ENCODE peak calls at places on chromosomes 7 and 10, in five cellular contexts. W is heart left ventricle, I is A549, Y is AG04450, R is body of pancreas. F is an unnamed sample. For H3K9me3, the result is how much of the 10 kb centered on the place peaks cover.

GRCh38 chr7:84877943-84878595 is 308.8 kb downstream of the SEMA3D start:
- DNase-seq in W (no peak), I (no peak), Y (no peak), R (no peak), F (no peak)

GRCh38 chr10:35341521-35341920 is 5.2 kb downstream of the CCNY start:
- DNase-seq in W (no peak), I (no peak), Y (no peak), R (no peak), F (no peak)

GRCh38 chr7:18859331-18859730 is 258.1 kb downstream of the TWIST1 start:
- DNase-seq in W (no peak), I (no peak), Y (no peak), R (no peak), F (no peak)

GRCh38 chr7:37516610-37517108 is 68.0 kb upstream of the ELMO1 start:
- DNase-seq in W (no peak), I (no peak), Y (no peak), R (no peak), F (no peak)

GRCh38 chr10:132281915-132282666 is 25.7 kb downstream of the STK32C start:
- DNase-seq in W (peak), I (no peak), Y (no peak), R (no peak), F (no peak)

GRCh38 chr10:63520463-63521388 is 475 bp upstream of the REEP3 start:
- DNase-seq in W (peak), I (peak), Y (no peak), R (peak), F (peak)

GRCh38 chr10:91389636-91390512 is 20.3 kb upstream of the HECTD2 start:
- DNase-seq in W (no peak), I (peak), Y (no peak), R (no peak), F (no peak)

GRCh38 chr7:138952791-138953190 is 28.4 kb downstream of the KIAA1549 start:
- DNase-seq in W (no peak), I (no peak), Y (no peak), R (no peak), F (no peak)

GRCh38 chr7:105003275-105003674 is 10.7 kb upstream of the KMT2E start:
- DNase-seq in W (no peak), I (peak), Y (no peak), R (no peak), F (no peak)

GRCh38 chr10:76319666-76320065 is 888.2 kb downstream of the LRMDA start:
- DNase-seq in W (no peak), I (no peak), Y (no peak), R (no peak), F (no peak)

GRCh38 chr10:29470355-29470705 is 164.4 kb downstream of the SVIL start:
- DNase-seq in W (no peak), I (peak), Y (no peak), R (no peak), F (no peak)

GRCh38 chr10:15451137-15452094 is 80.3 kb upstream of the FAM171A1 start:
- DNase-seq in W (no peak), I (no peak), Y (no peak), R (no peak), F (no peak)

GRCh38 chr7:135808206-135808605 is 59.6 kb upstream of the FAM180A start:
- DNase-seq in W (no peak), I (no peak), Y (no peak), R (no peak), F (no peak)

GRCh38 chr10:117950408-117950807 is 96.3 kb downstream of the RAB11FIP2 start:
- DNase-seq in W (no peak), I (no peak), Y (no peak), R (no peak), F (no peak)

GRCh38 chr7:98040626-98041025 is 50.6 kb upstream of the OCM2 start:
- DNase-seq in W (no peak), I (no peak), Y (no peak), R (no peak), F (no peak)

GRCh38 chr10:100805543-100806355 is 60.4 kb downstream of the PAX2 start:
- DNase-seq in W (no peak), I (no peak), Y (no peak), R (no peak), F (no peak)

GRCh38 chr7:69434350-69434749 is 163.9 kb upstream of the AUTS2 start:
- DNase-seq in W (no peak), I (no peak), Y (no peak), R (no peak), F (no peak)

GRCh38 chr10:110514848-110515247 is 17.1 kb downstream of the DUSP5 start:
- DNase-seq in W (no peak), I (no peak), Y (no peak), R (no peak), F (no peak)

GRCh38 chr10:126156545-126156944 is 231.7 kb downstream of the ADAM12 start:
- DNase-seq in W (no peak), I (no peak), Y (no peak), R (no peak), F (no peak)

DNA sequence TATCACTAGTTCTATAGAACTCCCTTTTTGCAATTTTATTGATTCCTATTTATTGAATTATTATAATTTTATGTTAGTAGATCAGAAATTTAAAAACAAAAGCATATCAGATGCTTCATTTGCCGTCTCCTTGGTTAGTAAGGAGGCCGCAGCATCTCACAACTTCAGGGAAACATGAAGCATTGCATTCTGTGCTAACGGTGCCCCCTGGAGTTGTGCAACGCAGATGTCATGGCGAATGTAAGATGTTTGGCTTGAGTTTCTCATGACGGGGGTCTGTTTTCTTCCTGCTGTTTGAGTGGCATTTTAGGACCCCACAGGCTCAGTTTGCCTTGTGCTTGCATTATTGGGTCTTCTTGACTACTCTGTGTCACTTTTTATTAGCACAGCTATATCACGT is 124.8 kb downstream of the CNNM2 start:
- DNase-seq in W (no peak), I (peak), Y (no peak), R (no peak), F (no peak)
- H3K27ac ChIP-seq in W (no peak), I (no peak), Y (no peak), R (no peak), F (no peak)

DNA sequence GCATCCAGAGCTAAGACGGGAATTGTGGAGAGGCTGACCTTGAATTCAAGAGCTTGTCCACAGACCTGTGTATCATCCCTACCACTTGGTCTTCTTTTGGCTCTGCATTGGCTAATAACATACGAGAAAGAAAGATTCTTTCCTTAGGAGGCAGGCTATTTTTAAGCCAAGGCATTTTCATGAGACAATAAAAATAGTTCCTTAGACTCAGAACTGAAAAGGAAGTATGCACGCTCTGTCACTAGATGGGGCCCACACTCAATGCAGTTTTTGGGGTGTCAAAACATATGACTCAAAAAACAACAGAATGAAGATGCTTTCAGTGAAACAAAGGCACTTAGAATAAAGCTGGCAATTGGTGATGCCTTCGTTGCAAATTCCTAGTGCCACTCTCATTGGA is 265.9 kb upstream of the DGKB start:
- DNase-seq in W (no peak), I (no peak), Y (no peak), R (no peak), F (no peak)
- TF ChIP-seq CTCF in W (no peak), I (no peak), Y (no peak), R (no peak), F (no peak)

DNA sequence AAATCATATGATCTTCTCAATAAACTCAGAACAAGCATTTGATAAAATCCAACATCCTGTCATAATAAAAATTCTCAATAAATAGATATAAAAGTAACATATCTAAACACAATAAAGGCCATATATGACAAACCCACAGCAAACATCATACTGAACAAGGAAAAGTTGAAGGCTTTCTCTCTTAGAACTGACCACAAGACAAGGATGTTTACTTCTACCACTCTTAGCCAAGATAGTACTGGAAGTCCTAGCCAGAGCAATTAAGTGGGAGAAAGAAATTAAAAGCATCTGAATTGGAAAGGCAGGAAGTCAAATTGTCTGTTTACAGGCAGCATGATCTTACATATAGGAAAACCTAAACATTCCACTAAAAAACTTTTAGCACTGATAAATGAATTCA is 510.9 kb downstream of the ANKRD7 start:
- DNase-seq in W (no peak), I (no peak), Y (no peak), R (no peak), F (no peak)
- H3K9me3 ChIP-seq in W (under half), I (under half), Y (under half), R (under half), F (under half)

GRCh38 chr10:18402766-18403346 is 248.5 kb downstream of the NSUN6 start:
- DNase-seq in W (no peak), I (no peak), Y (no peak), R (no peak), F (no peak)
- H3K27ac ChIP-seq in W (no peak), I (no peak), Y (no peak), R (no peak), F (no peak)

GRCh38 chr7:127632276-127632910 is 14.5 kb upstream of the PAX4 start:
- DNase-seq in W (no peak), I (no peak), Y (peak), R (no peak), F (no peak)

GRCh38 chr7:127629268-127629854 is 11.4 kb upstream of the PAX4 start:
- DNase-seq in W (no peak), I (peak), Y (no peak), R (peak), F (no peak)

GRCh38 chr7:127628445-127628844 is 10.5 kb upstream of the PAX4 start:
- DNase-seq in W (no peak), I (no peak), Y (no peak), R (no peak), F (no peak)
- TF ChIP-seq CTCF in W (no peak), I (no peak), Y (peak), R (no peak), F (no peak)

GRCh38 chr7:56206420-56206819 is 90.2 kb upstream of the NUPR2 start:
- DNase-seq in W (no peak), I (no peak), Y (no peak), R (no peak), F (no peak)
- H3K9me3 ChIP-seq in W (under half), I (under half), Y (under half), R (under half), F (under half)

DNA sequence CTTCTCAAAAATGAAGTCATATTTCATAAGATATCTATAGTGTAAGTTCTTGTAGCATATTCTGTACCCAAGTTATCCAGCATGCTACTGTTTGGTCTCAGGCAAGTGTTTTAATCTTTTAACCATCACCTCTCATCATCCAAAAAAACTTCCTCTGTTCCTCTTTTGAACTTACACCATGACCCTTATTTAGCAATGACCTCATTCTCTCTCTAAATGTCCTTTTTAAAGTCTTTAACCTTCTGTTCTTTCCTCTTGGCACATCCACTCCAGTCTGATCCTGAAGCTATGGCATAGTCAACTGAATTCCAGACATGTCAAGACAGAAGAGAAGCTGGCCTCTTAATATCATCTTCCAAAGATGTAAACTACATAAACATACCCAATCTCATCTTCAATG is 26.2 kb downstream of the PPP3CB start:
- DNase-seq in W (no peak), I (no peak), Y (no peak), R (no peak), F (no peak)
- H3K27ac ChIP-seq in W (peak), I (no peak), Y (no peak), R (no peak), F (no peak)